ENCODE peak calls at places on chromosomes 16 and 17, in five cellular contexts. B is CD8-positive, alpha-beta T cell; S is PC-3; F is right lobe of liver; V is tibial artery. Z is an unnamed sample.

GRCh38 chr16:67210069-67210937 is 11.4 kb downstream of the ELMO3 start:
- DNase-seq in B (no peak), S (no peak), F (peak; percentile 92), V (no peak), Z (peak; percentile 43)

GRCh38 chr16:10145636-10146035 is 36.6 kb downstream of the GRIN2A start:
- DNase-seq in B (no peak), S (no peak), F (no peak), V (no peak), Z (no peak)

GRCh38 chr17:78448356-78448993 is 70.0 kb downstream of the PGS1 start:
- DNase-seq in B (no peak), S (no peak), F (no peak), V (no peak), Z (no peak)

GRCh38 chr16:66359811-66360608 is 6.5 kb upstream of the CDH5 start:
- DNase-seq in B (no peak), S (no peak), F (no peak), V (no peak), Z (no peak)

GRCh38 chr16:11824362-11824761 is 27.0 kb downstream of the RSL1D1 start:
- DNase-seq in B (no peak), S (no peak), F (peak; percentile 64), V (peak; percentile 65), Z (peak; percentile 41)

GRCh38 chr17:27585792-27586191 is 45.2 kb upstream of the LGALS9 start:
- DNase-seq in B (no peak), S (no peak), F (peak; percentile 26), V (no peak), Z (no peak)

GRCh38 chr16:50304467-50305440 is 38.4 kb downstream of the ADCY7 start:
- DNase-seq in B (no peak), S (no peak), F (no peak), V (no peak), Z (no peak)

GRCh38 chr16:26717826-26718225 is 348.9 kb upstream of the C16orf82 start:
- DNase-seq in B (no peak), S (no peak), F (no peak), V (no peak), Z (no peak)

GRCh38 chr16:20612551-20613470 is 36.6 kb upstream of the ACSM2B start:
- DNase-seq in B (no peak), S (no peak), F (no peak), V (peak; percentile 78), Z (peak; percentile 56)

GRCh38 chr16:65617421-65617820 is 495.6 kb upstream of the CDH11 start:
- DNase-seq in B (no peak), S (no peak), F (no peak), V (no peak), Z (no peak)

GRCh38 chr17:56478836-56479447 is 114.6 kb upstream of the NOG start:
- DNase-seq in B (no peak), S (peak; percentile 66), F (no peak), V (no peak), Z (no peak)

GRCh38 chr17:71057938-71058337 is 888.6 kb downstream of the KCNJ2 start:
- DNase-seq in B (no peak), S (no peak), F (no peak), V (no peak), Z (no peak)

GRCh38 chr17:29005936-29006438 is at the start of gene SEZ6:
- DNase-seq in B (peak; percentile 63), S (peak; percentile 40), F (peak; percentile 79), V (peak; percentile 38), Z (peak; percentile 95)

GRCh38 chr16:86087561-86088230 is 188.7 kb downstream of the IRF8 start:
- DNase-seq in B (no peak), S (no peak), F (peak; percentile 15), V (no peak), Z (peak; percentile 8)

GRCh38 chr16:28875134-28876015 is 2.9 kb upstream of the ATP2A1 start:
- DNase-seq in B (no peak), S (no peak), F (no peak), V (no peak), Z (no peak)

GRCh38 chr17:66580178-66580577 is 254.7 kb upstream of the CACNG5 start:
- DNase-seq in B (no peak), S (no peak), F (peak; percentile 62), V (peak; percentile 53), Z (peak; percentile 24)

GRCh38 chr17:57540596-57540995 is 204.5 kb downstream of the CCDC182 start:
- DNase-seq in B (no peak), S (no peak), F (no peak), V (no peak), Z (no peak)
- H3K27ac ChIP-seq in B (no peak overlapping the region), S (no peak overlapping the region), F (no peak overlapping the region), V (no peak overlapping the region), Z (no peak overlapping the region)

GRCh38 chr17:45764479-45764878 is 19.6 kb upstream of the CRHR1 start:
- DNase-seq in B (no peak), S (no peak), F (no peak), V (no peak), Z (no peak)
- H3K4me1 ChIP-seq in B (no peaks in the 10 kb centered on the region), S (no peaks in the 10 kb centered on the region), F (no peaks in the 10 kb centered on the region), V (no peaks in the 10 kb centered on the region), Z (no peaks in the 10 kb centered on the region)

GRCh38 chr17:76123749-76124581 is 17.1 kb downstream of the FOXJ1 start:
- DNase-seq in B (no peak), S (no peak), F (no peak), V (no peak), Z (no peak)

GRCh38 chr17:76123127-76123499 is 17.9 kb downstream of the FOXJ1 start:
- DNase-seq in B (no peak), S (no peak), F (no peak), V (no peak), Z (no peak)

GRCh38 chr17:76122411-76123126 is 18.5 kb downstream of the FOXJ1 start:
- DNase-seq in B (no peak), S (no peak), F (no peak), V (no peak), Z (no peak)

GRCh38 chr17:76120658-76121008 is 17.0 kb upstream of the EXOC7 start:
- DNase-seq in B (no peak), S (no peak), F (no peak), V (no peak), Z (no peak)

GRCh38 chr17:76121932-76122383 is 18.4 kb upstream of the EXOC7 start:
- DNase-seq in B (no peak), S (no peak), F (no peak), V (no peak), Z (no peak)
- H3K4me3 ChIP-seq in B (peak overlapping the region; percentile 49), S (no peak overlapping the region), F (no peak overlapping the region), V (peak overlapping the region; percentile 39), Z (peak overlapping the region; percentile 28)

GRCh38 chr17:47225436-47225858 is 16.3 kb downstream of the MYL4 start:
- DNase-seq in B (no peak), S (peak; percentile 99), F (no peak), V (peak; percentile 95), Z (no peak)
- H3K27ac ChIP-seq in B (no peak overlapping the region), S (peak overlapping the region; percentile 16), F (peak overlapping the region; percentile 16), V (peak overlapping the region; percentile 80), Z (no peak overlapping the region)

DNA sequence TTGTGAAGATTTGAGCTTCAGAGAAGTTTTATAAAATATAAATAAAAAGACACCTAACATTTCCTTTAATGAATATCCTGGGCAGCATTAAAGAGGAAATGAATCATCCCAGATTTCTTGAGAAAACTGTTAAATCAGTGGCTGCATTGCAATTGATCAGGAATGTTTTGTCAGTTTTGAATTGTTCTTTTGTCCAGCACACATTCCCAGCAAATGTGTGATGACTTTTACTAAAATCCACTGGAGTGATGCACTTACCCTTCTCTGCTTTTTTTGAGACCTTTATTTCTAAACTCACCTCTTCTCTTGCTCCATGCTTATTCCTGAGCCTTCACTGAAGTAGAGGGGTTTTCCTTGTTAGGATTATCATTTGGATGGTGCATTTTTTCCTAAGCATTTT is 1307.2 kb downstream of the CDH8 start:
- DNase-seq in B (no peak), S (no peak), F (no peak), V (no peak), Z (no peak)
- H3K4me1 ChIP-seq in B (no peaks in the 10 kb centered on the region), S (no peaks in the 10 kb centered on the region), F (no peaks in the 10 kb centered on the region), V (no peaks in the 10 kb centered on the region), Z (no peaks in the 10 kb centered on the region)

GRCh38 chr17:82019208-82019727 is 3.4 kb downstream of the CENPX start:
- DNase-seq in B (no peak), S (no peak), F (no peak), V (no peak), Z (no peak)

GRCh38 chr17:82019905-82020873 is 2.5 kb downstream of the CENPX start:
- DNase-seq in B (peak; percentile 58), S (peak; percentile 50), F (peak; percentile 80), V (no peak), Z (peak; percentile 60)

GRCh38 chr17:82022310-82022980 is at the start of gene CENPX:
- DNase-seq in B (no peak), S (no peak), F (no peak), V (no peak), Z (no peak)

GRCh38 chr17:82021728-82022309 is 859 bp downstream of the CENPX start:
- DNase-seq in B (no peak), S (no peak), F (no peak), V (no peak), Z (no peak)

DNA sequence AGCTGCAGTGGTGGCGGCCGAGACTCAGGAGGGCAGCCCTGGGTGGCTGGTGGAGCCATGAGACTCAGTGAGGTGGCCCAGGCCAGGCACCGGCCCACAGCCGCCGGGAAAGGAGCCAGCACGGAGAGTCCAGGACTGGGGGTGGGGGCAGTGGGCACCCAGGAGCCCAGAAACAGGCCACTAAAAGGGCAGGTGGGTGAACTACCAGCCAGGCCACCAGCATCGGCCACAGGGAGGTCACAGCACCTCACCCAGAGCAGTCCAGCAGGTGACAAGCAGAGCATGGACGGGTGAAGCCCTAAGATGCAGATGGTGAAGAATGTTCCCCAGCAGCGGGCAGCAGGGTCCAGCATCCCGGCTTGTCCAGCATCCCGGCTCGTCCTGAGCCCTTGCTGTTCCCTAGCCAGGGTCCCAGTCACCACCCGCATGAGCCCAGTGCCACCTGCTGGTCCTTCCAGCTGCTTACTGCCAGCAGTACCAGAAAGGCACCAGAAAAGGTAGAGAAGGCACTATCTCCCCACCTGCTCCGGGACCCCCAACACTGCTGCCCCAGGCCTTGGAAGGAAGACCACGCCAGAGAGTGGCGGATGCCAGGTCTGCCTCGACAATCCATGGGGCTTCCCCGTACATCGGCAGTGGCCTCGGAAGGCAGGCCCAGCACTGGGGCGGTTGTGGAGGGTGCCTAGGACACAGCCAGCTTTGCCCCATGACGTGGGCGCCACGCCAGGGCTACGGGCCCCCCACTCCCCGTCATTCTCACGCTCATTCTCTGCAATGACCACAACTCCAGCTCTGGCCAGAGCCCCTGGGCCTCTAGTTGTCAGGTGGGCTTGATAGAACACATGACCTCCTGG is 1.6 kb downstream of the CENPX start:
- DNase-seq in B (peak; percentile 71), S (peak; percentile 80), F (peak; percentile 87), V (peak; percentile 77), Z (peak; percentile 79)
- H3K4me3 ChIP-seq in B (peak overlapping the region; percentile 90), S (peak overlapping the region; percentile 100), F (peak overlapping the region; percentile 94), V (no peak overlapping the region), Z (no peak overlapping the region)

DNA sequence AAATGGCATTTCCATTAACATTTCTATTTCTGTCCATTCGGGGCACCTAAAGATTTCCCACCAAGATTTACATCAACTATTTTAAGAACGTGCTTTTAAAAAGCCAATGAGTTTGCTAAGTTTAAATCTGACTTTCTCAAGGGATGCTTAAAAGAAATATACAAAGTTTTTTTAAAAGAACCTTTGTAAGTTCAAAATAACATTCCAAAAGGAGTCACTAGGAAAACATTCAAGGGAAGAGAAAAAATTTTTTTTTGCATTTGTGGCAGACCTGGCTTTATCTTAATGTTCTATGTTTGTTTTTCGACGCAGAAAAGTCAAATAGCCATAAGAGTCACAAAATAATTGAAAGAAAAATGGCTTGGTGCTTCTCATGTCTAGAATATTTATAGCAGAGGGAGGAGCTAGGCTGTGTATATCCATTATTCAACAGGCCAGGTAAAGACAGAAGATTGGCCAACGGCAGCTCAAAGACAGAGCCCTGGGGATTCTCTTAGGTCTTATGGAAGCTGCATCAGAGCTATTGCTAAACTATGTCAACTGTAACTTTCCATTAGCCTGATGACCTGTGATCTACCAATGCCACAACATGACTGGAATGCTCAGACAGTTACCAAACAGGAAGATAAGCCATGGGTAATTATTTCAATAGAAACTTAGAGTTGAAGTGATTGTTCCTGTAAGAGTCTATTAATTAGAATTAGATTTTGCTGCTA is 37.8 kb upstream of the MYOCD start:
- DNase-seq in B (no peak), S (no peak), F (no peak), V (no peak), Z (no peak)
- H3K27ac ChIP-seq in B (no peak overlapping the region), S (no peak overlapping the region), F (no peak overlapping the region), V (peak overlapping the region; percentile 90), Z (no peak overlapping the region)

Z was measured in pancreas.